ENCODE peak calls at places on chromosomes 2 and 18, in four cellular contexts. I is mesenchymal stem cell; Q is hepatocyte; O is CD4-positive, CD25-positive, alpha-beta regulatory T cell. B is an unnamed sample. For H3K9me3, the result is how much of the 10 kb centered on the place peaks cover.

GRCh38 chr2:1912771-1913170 is 168.5 kb upstream of the PXDN start:
- DNase-seq in I (no peak), Q (no peak), O (no peak), B (no peak)

GRCh38 chr2:172922294-172922693 is 153.4 kb upstream of the MAP3K20 start:
- DNase-seq in I (no peak), Q (peak), O (no peak), B (no peak)

GRCh38 chr2:173959358-173959884 is 5.8 kb downstream of the SP3 start:
- DNase-seq in I (no peak), Q (no peak), O (no peak), B (no peak)

GRCh38 chr2:40935349-40935748 is 483.5 kb upstream of the SLC8A1 start:
- DNase-seq in I (no peak), Q (no peak), O (no peak), B (no peak)

GRCh38 chr2:180622122-180622918 is 358.1 kb upstream of the UBE2E3 start:
- DNase-seq in I (peak), Q (no peak), O (no peak), B (no peak)

GRCh38 chr2:24409700-24410556 is 49.6 kb upstream of the ITSN2 start:
- DNase-seq in I (peak), Q (peak), O (peak), B (peak)

GRCh38 chr2:96251721-96252292 is 14.0 kb downstream of the TMEM127 start:
- DNase-seq in I (peak), Q (peak), O (no peak), B (no peak)

GRCh38 chr2:28021898-28022297 is 131.4 kb downstream of the BABAM2 start:
- DNase-seq in I (no peak), Q (no peak), O (no peak), B (no peak)

GRCh38 chr18:79459946-79460345 is 64.2 kb downstream of the NFATC1 start:
- DNase-seq in I (peak), Q (no peak), O (no peak), B (no peak)

GRCh38 chr2:221600388-221600787 is 28.3 kb upstream of the EPHA4 start:
- DNase-seq in I (no peak), Q (no peak), O (no peak), B (no peak)

GRCh38 chr2:240310201-240310600 is 125.3 kb upstream of the GPC1 start:
- DNase-seq in I (no peak), Q (no peak), O (no peak), B (no peak)

GRCh38 chr2:226792155-226792871 is 7.3 kb downstream of the IRS1 start:
- DNase-seq in I (no peak), Q (peak), O (no peak), B (no peak)

GRCh38 chr2:233794128-233794658 is 16.1 kb downstream of the MROH2A start:
- DNase-seq in I (no peak), Q (no peak), O (no peak), B (no peak)

GRCh38 chr2:134445116-134445515 is 191.2 kb downstream of the MGAT5 start:
- DNase-seq in I (no peak), Q (no peak), O (no peak), B (no peak)

GRCh38 chr2:26068602-26069298 is 34.9 kb downstream of the RAB10 start:
- DNase-seq in I (peak), Q (peak), O (peak), B (no peak)

GRCh38 chr18:79789091-79789891 is 8.4 kb upstream of the KCNG2 start:
- DNase-seq in I (no peak), Q (no peak), O (no peak), B (no peak)

GRCh38 chr2:142944721-142945120 is 67.3 kb downstream of the KYNU start:
- DNase-seq in I (no peak), Q (no peak), O (no peak), B (no peak)

GRCh38 chr2:108548221-108549003 is 14.1 kb downstream of the LIMS1 start:
- DNase-seq in I (peak), Q (no peak), O (no peak), B (no peak)

GRCh38 chr2:73285162-73285739 is 973 bp upstream of the FBXO41 start:
- DNase-seq in I (no peak), Q (no peak), O (no peak), B (no peak)

GRCh38 chr2:46645681-46646162 is 166.4 kb downstream of the TMEM247 start:
- DNase-seq in I (peak), Q (peak), O (no peak), B (no peak)

GRCh38 chr2:23506460-23507266 is 121.7 kb downstream of the KLHL29 start:
- DNase-seq in I (no peak), Q (no peak), O (no peak), B (no peak)

GRCh38 chr18:13532406-13533075 is 193.8 kb downstream of the FAM210A start:
- DNase-seq in I (no peak), Q (no peak), O (no peak), B (no peak)

GRCh38 chr18:51051105-51051712 is 21.2 kb downstream of the SMAD4 start:
- DNase-seq in I (peak), Q (peak), O (peak), B (no peak)

GRCh38 chr18:71902482-71902881 is 641.7 kb downstream of the CBLN2 start:
- DNase-seq in I (no peak), Q (no peak), O (no peak), B (no peak)

GRCh38 chr18:71899707-71900483 is 644.2 kb downstream of the CBLN2 start:
- DNase-seq in I (no peak), Q (peak), O (no peak), B (no peak)

DNA sequence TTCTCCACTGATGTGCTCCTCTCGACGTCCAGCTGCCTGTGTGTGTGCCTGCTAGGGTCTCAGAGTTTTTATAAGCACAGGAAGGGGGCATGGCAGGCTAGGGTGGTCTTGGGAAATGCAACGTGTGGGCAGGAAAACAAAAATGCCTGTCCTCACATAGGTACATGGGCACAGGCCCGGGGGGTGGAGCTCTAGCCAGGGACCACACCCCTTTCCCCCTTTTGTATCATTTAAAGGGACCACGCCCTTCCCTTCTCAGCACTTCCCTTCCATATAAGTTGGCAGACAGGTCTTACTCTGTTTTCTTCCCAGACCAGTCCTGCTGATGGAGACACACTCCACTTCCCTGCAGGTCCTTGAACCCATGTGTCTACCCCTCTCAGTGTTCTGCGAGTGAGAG is 645.0 kb downstream of the CBLN2 start:
- DNase-seq in I (no peak), Q (no peak), O (no peak), B (no peak)
- H3K9me3 ChIP-seq in I (under half), Q (under half), O (under half), B (under half)

GRCh38 chr18:66813138-66813537 is 209.2 kb upstream of the CDH19 start:
- DNase-seq in I (no peak), Q (no peak), O (no peak), B (no peak)
- H3K9me3 ChIP-seq in I (under half), Q (under half), O (under half), B (under half)

GRCh38 chr2:688504-689076 is 11.4 kb upstream of the TMEM18 start:
- DNase-seq in I (no peak), Q (no peak), O (no peak), B (no peak)
- H3K9me3 ChIP-seq in I (under half), Q (under half), O (under half), B (under half)

GRCh38 chr2:89820248-89820647 is 1128.8 kb downstream of the RPIA start:
- DNase-seq in I (no peak), Q (no peak), O (no peak), B (no peak)
- H3K9me3 ChIP-seq in I (half or more), Q (under half), O (under half), B (under half)

GRCh38 chr2:83874712-83875430 is 584.2 kb downstream of the SUCLG1 start:
- DNase-seq in I (no peak), Q (no peak), O (no peak), B (no peak)
- H3K9me3 ChIP-seq in I (under half), Q (under half), O (under half), B (under half)

GRCh38 chr18:61735564-61736102 is 157.2 kb downstream of the RNF152 start:
- DNase-seq in I (no peak), Q (peak), O (no peak), B (no peak)

GRCh38 chr18:61736168-61736567 is 156.6 kb downstream of the RNF152 start:
- DNase-seq in I (no peak), Q (no peak), O (no peak), B (no peak)

GRCh38 chr18:61741881-61742280 is 150.9 kb downstream of the RNF152 start:
- DNase-seq in I (no peak), Q (no peak), O (no peak), B (no peak)

GRCh38 chr18:61738042-61738441 is 154.8 kb downstream of the RNF152 start:
- DNase-seq in I (peak), Q (no peak), O (no peak), B (no peak)

GRCh38 chr18:61738488-61738887 is 154.3 kb downstream of the RNF152 start:
- DNase-seq in I (peak), Q (no peak), O (no peak), B (no peak)
- H3K9me3 ChIP-seq in I (under half), Q (under half), O (under half), B (under half)

DNA sequence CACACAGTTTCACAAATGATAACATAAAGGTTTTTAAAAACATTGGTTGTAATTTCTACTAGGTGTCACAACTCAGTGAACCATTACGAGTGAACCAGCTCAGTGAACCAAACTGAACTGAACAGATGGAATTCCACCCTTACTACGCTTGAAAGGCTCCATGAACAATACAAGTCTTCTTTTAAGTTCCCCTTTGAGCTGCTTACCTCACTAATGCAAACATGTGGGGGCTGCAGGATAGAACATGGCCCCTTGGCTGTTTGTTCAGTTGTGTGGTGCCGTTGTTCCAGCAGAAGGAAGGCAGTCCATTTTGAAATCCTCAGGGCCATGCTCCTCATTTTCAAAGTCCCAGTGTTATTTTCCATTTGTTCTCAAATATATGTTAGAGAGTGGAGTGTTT is 30.7 kb upstream of the KLHL14 start:
- DNase-seq in I (no peak), Q (no peak), O (no peak), B (no peak)
- H3K9me3 ChIP-seq in I (under half), Q (under half), O (under half), B (under half)

DNA sequence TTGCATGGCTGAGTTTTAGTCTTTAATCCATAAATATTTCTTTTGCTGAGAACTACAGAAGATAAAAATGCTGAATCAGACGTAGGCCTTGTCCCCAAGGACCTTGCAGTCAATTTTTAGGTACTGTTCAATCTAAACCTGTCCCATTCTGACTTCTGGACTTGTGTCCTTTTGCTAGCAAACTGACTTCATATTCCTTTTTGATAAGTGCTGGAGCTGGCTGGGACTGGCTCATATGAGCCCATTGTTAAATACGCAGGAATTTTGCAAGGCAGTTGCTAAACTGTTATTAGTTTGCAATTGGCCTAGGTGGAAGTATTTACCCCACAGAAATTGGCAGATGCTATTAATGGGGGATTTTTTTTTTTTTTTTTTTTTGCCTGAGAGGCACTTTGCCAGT is 941.4 kb downstream of the DCC start:
- DNase-seq in I (no peak), Q (no peak), O (no peak), B (no peak)
- H3K9me3 ChIP-seq in I (under half), Q (under half), O (under half), B (under half)

B was measured in T-helper 17 cell.